ENCODE peak calls at places on chromosomes 7 and 10, in six cellular contexts. B is K562, R is SK-N-SH, O is H1, C is HepG2, N is GM12878. J is an unnamed sample.

GRCh38 chr7:149321978-149322541 is 60.1 kb downstream of the ZNF783 start:
- DNase-seq in N (no peak), C (no peak), B (no peak), R (no peak), O (no peak), J (no peak)

GRCh38 chr7:47432988-47433895 is 148.7 kb downstream of the TNS3 start:
- DNase-seq in B (no peak), N (no peak), C (no peak), O (no peak), R (no peak), J (no peak)

GRCh38 chr10:88108115-88108610 is 244.7 kb downstream of the PTEN start:
- DNase-seq in O (no peak), B (no peak), C (no peak), R (no peak), N (peak; percentile 94), J (peak; percentile 21)

GRCh38 chr7:107948645-107949442 is 54.1 kb downstream of the LAMB1 start:
- DNase-seq in C (peak; percentile 86), R (no peak), N (no peak), B (no peak), O (no peak), J (peak; percentile 54)

GRCh38 chr7:99308461-99309074 is 17.1 kb upstream of the ARPC1A start:
- DNase-seq in N (no peak), C (no peak), R (no peak), O (no peak), B (no peak), J (no peak)

GRCh38 chr10:102613761-102614160 is 30.5 kb upstream of the TRIM8 start:
- DNase-seq in R (no peak), N (no peak), B (no peak), O (no peak), C (no peak), J (no peak)

GRCh38 chr10:132992433-132993215 is 50.3 kb upstream of the CFAP46 start:
- DNase-seq in C (no peak), B (no peak), R (no peak), N (no peak), O (no peak), J (no peak)

GRCh38 chr7:69820479-69821192 is 222.4 kb downstream of the AUTS2 start:
- DNase-seq in N (no peak), O (no peak), C (no peak), R (no peak), B (no peak), J (no peak)

GRCh38 chr10:36629476-36629875 is 495.9 kb upstream of the ANKRD30A start:
- DNase-seq in B (no peak), R (no peak), O (no peak), C (no peak), N (no peak), J (no peak)

GRCh38 chr10:132575320-132576201 is 38.0 kb downstream of the INPP5A start:
- DNase-seq in R (no peak), O (no peak), N (peak; percentile 89), B (no peak), C (no peak), J (no peak)

GRCh38 chr10:114458955-114459354 is 54.7 kb upstream of the AFAP1L2 start:
- DNase-seq in O (peak; percentile 39), R (peak; percentile 71), N (no peak), B (peak; percentile 12), C (peak; percentile 8), J (peak; percentile 33)

GRCh38 chr10:108544500-108545120 is 1378.7 kb downstream of the XPNPEP1 start:
- DNase-seq in B (no peak), R (peak; percentile 39), O (peak; percentile 23), C (peak; percentile 3), N (no peak), J (no peak)

GRCh38 chr10:685613-686012 is 3.9 kb downstream of the DIP2C start:
- DNase-seq in C (no peak), R (no peak), B (no peak), N (no peak), O (no peak), J (no peak)

GRCh38 chr10:27745719-27746363 is at the start of gene MKX:
- DNase-seq in N (no peak), R (peak; percentile 31), B (no peak), C (no peak), O (no peak), J (no peak)

GRCh38 chr7:85074992-85075391 is 111.9 kb downstream of the SEMA3D start:
- DNase-seq in O (no peak), R (no peak), C (no peak), B (no peak), N (no peak), J (no peak)

GRCh38 chr7:91915401-91916067 is 25.1 kb upstream of the AKAP9 start:
- DNase-seq in C (no peak), B (no peak), N (no peak), O (no peak), R (no peak), J (no peak)

GRCh38 chr10:21759232-21759631 is 225.2 kb downstream of the MLLT10 start:
- DNase-seq in R (no peak), N (no peak), C (no peak), B (no peak), O (no peak), J (no peak)

GRCh38 chr10:132939957-132940790 is 2.2 kb downstream of the CFAP46 start:
- DNase-seq in R (peak; percentile 57), N (no peak), B (peak; percentile 75), O (no peak), C (no peak), J (no peak)

GRCh38 chr10:102669206-102670064 is 25.2 kb downstream of the TRIM8 start:
- DNase-seq in O (no peak), N (no peak), B (peak; percentile 45), C (peak; percentile 64), R (peak; percentile 76), J (peak; percentile 35)

GRCh38 chr10:102675887-102676616 is 31.8 kb downstream of the TRIM8 start:
- DNase-seq in N (no peak), R (no peak), C (peak; percentile 79), B (no peak), O (no peak), J (no peak)

GRCh38 chr10:96250349-96250748 is 21.0 kb downstream of the BLNK start:
- DNase-seq in C (no peak), N (no peak), B (no peak), R (no peak), O (no peak), J (no peak)

GRCh38 chr10:96255569-96256335 is 15.6 kb downstream of the BLNK start:
- DNase-seq in C (no peak), O (no peak), N (no peak), B (no peak), R (no peak), J (no peak)

GRCh38 chr10:96254976-96255375 is 16.4 kb downstream of the BLNK start:
- DNase-seq in C (no peak), R (no peak), N (no peak), B (no peak), O (no peak), J (no peak)

GRCh38 chr10:96249264-96249663 is 22.1 kb downstream of the BLNK start:
- DNase-seq in O (no peak), R (no peak), N (no peak), C (no peak), B (no peak), J (no peak)

DNA sequence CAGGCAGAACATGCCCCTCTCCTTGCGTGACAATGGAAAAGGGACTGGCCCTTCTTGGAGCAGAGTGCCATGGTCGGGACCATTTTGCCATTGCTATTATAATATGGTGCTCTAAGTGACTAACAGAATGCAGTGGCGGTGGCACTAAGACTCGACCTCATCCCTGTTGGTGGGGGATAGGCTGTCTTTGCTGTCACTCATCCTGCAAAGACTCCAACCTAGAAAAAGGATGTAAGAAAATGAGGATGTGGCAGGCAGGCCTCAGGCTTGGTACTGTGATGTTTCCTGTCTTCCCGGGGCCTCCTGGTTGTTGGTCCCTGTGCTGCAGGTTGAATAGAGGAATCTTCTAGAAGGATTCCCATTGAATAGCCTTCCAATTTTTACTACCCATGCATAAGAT is 18.6 kb downstream of the BLNK start:
- DNase-seq in B (no peak), C (no peak), R (no peak), O (no peak), N (no peak), J (no peak)
- H2AFZ ChIP-seq in B (no peak overlapping the region), C (no peak overlapping the region), R (no peak overlapping the region), O (no peak overlapping the region), N (no peak overlapping the region), J (no peak overlapping the region)

GRCh38 chr7:105202561-105203130 is 186.1 kb downstream of the SRPK2 start:
- DNase-seq in O (no peak), R (no peak), N (no peak), B (no peak), C (no peak), J (no peak)

GRCh38 chr7:105196473-105196872 is 182.5 kb downstream of the KMT2E start:
- DNase-seq in C (peak; percentile 68), R (no peak), O (no peak), N (no peak), B (no peak), J (no peak)

GRCh38 chr7:105195891-105196290 is 181.9 kb downstream of the KMT2E start:
- DNase-seq in B (no peak), O (no peak), R (no peak), N (no peak), C (no peak), J (no peak)

GRCh38 chr7:105198223-105198622 is 184.2 kb downstream of the KMT2E start:
- DNase-seq in C (peak; percentile 39), R (no peak), B (no peak), O (no peak), N (no peak), J (no peak)

GRCh38 chr7:105199372-105199771 is 185.4 kb downstream of the KMT2E start:
- DNase-seq in O (no peak), C (no peak), B (no peak), N (no peak), R (no peak), J (no peak)
- TF ChIP-seq YY1 in O (no peak), C (no peak), B (no peak), N (no peak), R (no peak), J (no peak)

DNA sequence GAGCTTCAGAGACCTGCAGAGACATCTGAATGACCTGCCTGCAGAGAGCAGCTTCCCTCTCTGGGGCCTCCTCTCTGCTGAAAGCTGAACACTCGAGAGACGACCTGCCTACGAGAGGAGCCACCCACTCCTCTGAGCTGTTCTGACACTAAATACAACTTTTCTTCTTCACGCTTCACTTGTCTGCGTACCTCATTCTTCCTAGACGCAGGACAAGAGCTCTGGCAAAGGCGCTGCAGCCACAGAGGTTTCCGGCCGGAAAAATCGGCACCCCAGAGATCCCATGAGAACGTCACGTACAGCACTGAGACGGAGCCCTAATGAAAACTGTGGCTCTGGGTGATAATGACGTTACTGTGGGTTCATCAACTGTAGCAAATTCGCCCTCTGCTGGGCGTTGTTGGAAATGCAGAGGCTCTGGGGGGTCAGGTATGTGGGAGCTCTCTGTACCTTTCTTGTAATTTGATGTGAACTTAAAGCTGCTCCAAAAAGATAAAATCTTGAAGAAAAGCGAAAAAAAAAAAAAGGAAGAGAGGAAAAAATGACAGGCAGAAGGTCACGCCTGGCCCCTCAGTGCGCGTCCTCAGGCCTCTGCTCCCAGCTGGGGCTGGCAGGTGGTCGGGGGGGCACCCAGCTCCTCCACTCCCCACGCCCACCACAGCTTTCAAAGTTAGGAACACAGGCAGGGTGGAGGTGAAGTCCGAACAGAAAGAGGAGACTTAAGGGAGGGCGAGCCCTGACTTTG is 120.7 kb downstream of the DYNC2I1 start:
- DNase-seq in N (peak; percentile 71), C (peak; percentile 76), O (peak; percentile 57), R (peak; percentile 93), B (peak; percentile 92), J (peak; percentile 73)
- H3K4me3 ChIP-seq in N (peak overlapping the region; percentile 59), C (peak overlapping the region; percentile 67), O (no peak overlapping the region), R (peak overlapping the region; percentile 55), B (peak overlapping the region; percentile 27), J (peak overlapping the region; percentile 15)

DNA sequence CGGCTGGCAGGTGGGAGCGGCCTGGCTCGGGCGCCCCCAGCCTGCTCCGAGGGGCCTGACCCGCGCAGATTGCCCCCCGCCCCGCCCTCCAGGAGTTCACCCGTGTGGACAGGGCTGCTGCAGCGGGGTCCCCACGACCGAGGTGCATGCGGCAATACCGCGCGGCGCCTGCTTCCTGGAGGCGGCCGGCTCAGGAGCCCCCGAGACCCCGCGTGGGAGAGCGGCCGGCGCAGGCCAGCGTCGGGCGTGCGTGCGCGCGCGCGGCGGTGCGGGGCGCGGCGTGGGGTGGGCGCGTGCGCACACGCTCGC is 1.0 kb upstream of the ACHE start:
- DNase-seq in R (no peak), B (no peak), O (no peak), N (no peak), C (no peak), J (no peak)
- H2AFZ ChIP-seq in R (no peak overlapping the region), B (peak overlapping the region; percentile 96), O (no peak overlapping the region), N (no peak overlapping the region), C (no peak overlapping the region), J (no peak overlapping the region)

J was measured in HCT116.